ENCODE peak calls at places on chromosome 4, in five cellular contexts. W, Y, E, D and T are unnamed samples.

GRCh38 chr4:103361926-103362325 is 163.8 kb upstream of the CENPE start:
- DNase-seq in W (no peak), Y (no peak), E (no peak), D (no peak), T (no peak)

GRCh38 chr4:27096142-27096824 is 235.6 kb downstream of the STIM2 start:
- DNase-seq in W (no peak), Y (no peak), E (no peak), D (peak; percentile 70), T (no peak)

GRCh38 chr4:82601242-82602015 is 39.6 kb upstream of the TMEM150C start:
- DNase-seq in W (no peak), Y (no peak), E (no peak), D (no peak), T (no peak)

GRCh38 chr4:55547461-55547770 is 707 bp upstream of the CLOCK start:
- DNase-seq in W (no peak), Y (no peak), E (no peak), D (no peak), T (no peak)

GRCh38 chr4:52269761-52270160 is 218.7 kb downstream of the SPATA18 start:
- DNase-seq in W (no peak), Y (no peak), E (no peak), D (no peak), T (no peak)

GRCh38 chr4:156560701-156561100 is 410.9 kb downstream of the PDGFC start:
- DNase-seq in W (no peak), Y (no peak), E (no peak), D (peak; percentile 33), T (no peak)

GRCh38 chr4:30757357-30757756 is 37.2 kb downstream of the PCDH7 start:
- DNase-seq in W (no peak), Y (no peak), E (no peak), D (peak; percentile 9), T (no peak)

GRCh38 chr4:70902577-70903281 is 560 bp downstream of the MOB1B start:
- DNase-seq in W (peak; percentile 14), Y (peak; percentile 7), E (no peak), D (peak; percentile 63), T (peak; percentile 5)

GRCh38 chr4:26048378-26048882 is 134.4 kb downstream of the SMIM20 start:
- DNase-seq in W (no peak), Y (no peak), E (no peak), D (no peak), T (no peak)

GRCh38 chr4:112329672-112330372 is 32.7 kb downstream of the ALPK1 start:
- DNase-seq in W (no peak), Y (no peak), E (no peak), D (no peak), T (no peak)

GRCh38 chr4:42428036-42428435 is 30.7 kb downstream of the SHISA3 start:
- DNase-seq in W (no peak), Y (no peak), E (no peak), D (no peak), T (no peak)

GRCh38 chr4:82232891-82233290 is 140.9 kb downstream of the HNRNPD start:
- DNase-seq in W (no peak), Y (no peak), E (no peak), D (no peak), T (no peak)

GRCh38 chr4:158649111-158649680 is 22.5 kb downstream of the C4orf46 start:
- DNase-seq in W (no peak), Y (no peak), E (no peak), D (no peak), T (no peak)

GRCh38 chr4:145956288-145956890 is 17.8 kb upstream of the ZNF827 start:
- DNase-seq in W (peak; percentile 25), Y (no peak), E (no peak), D (peak; percentile 75), T (peak; percentile 27)

GRCh38 chr4:124265701-124266100 is 446.8 kb downstream of the ANKRD50 start:
- DNase-seq in W (no peak), Y (no peak), E (no peak), D (no peak), T (no peak)

GRCh38 chr4:102230194-102230593 is 115.1 kb downstream of the SLC39A8 start:
- DNase-seq in W (no peak), Y (no peak), E (no peak), D (no peak), T (no peak)

GRCh38 chr4:184201179-184201578 is 16.5 kb downstream of the ENPP6 start:
- DNase-seq in W (no peak), Y (no peak), E (no peak), D (no peak), T (no peak)

GRCh38 chr4:153420361-153420760 is 45.8 kb upstream of the TMEM131L start:
- DNase-seq in W (no peak), Y (no peak), E (no peak), D (no peak), T (no peak)